ENCODE peak calls at places on chromosomes 3 and 15, in seven cellular contexts. U, M, J, H, T, O and W are unnamed samples.

GRCh38 chr15:95864467-95864886 is 466.0 kb upstream of the NR2F2 start:
- DNase-seq in U (no peak), M (no peak), J (no peak), H (peak; percentile 19), T (no peak), O (no peak), W (no peak)

GRCh38 chr3:122794779-122795673 is at the start of gene SLC49A4:
- DNase-seq in U (peak; percentile 62), M (peak; percentile 87), J (peak; percentile 55), H (peak; percentile 57), T (peak; percentile 80), O (peak; percentile 92), W (peak; percentile 88)

GRCh38 chr15:78425643-78426042 is 12.4 kb upstream of the IREB2 start:
- DNase-seq in U (no peak), M (no peak), J (no peak), H (no peak), T (no peak), O (no peak), W (no peak)

GRCh38 chr3:14921811-14922705 is 25.3 kb upstream of the NR2C2 start:
- DNase-seq in U (no peak), M (no peak), J (no peak), H (no peak), T (no peak), O (no peak), W (no peak)

GRCh38 chr15:63210151-63211051 is 21.0 kb downstream of the RAB8B start:
- DNase-seq in U (no peak), M (no peak), J (no peak), H (no peak), T (no peak), O (no peak), W (no peak)

GRCh38 chr3:183158552-183159006 is 4.0 kb downstream of the LAMP3 start:
- DNase-seq in U (peak; percentile 52), M (no peak), J (no peak), H (no peak), T (no peak), O (no peak), W (peak; percentile 58)

GRCh38 chr3:52846427-52846983 is 11.7 kb upstream of the MUSTN1 start:
- DNase-seq in U (no peak), M (no peak), J (no peak), H (no peak), T (no peak), O (no peak), W (no peak)

GRCh38 chr3:35643391-35643790 is 4.1 kb downstream of the ARPP21 start:
- DNase-seq in U (no peak), M (no peak), J (no peak), H (no peak), T (no peak), O (no peak), W (no peak)

GRCh38 chr15:66786708-66787471 is 84.9 kb downstream of the SMAD6 start:
- DNase-seq in U (no peak), M (no peak), J (no peak), H (no peak), T (no peak), O (no peak), W (no peak)

GRCh38 chr3:163890661-163891060 is 1187.6 kb downstream of the SI start:
- DNase-seq in U (no peak), M (no peak), J (no peak), H (no peak), T (no peak), O (no peak), W (no peak)

GRCh38 chr3:142459929-142460328 is 12.1 kb upstream of the XRN1 start:
- DNase-seq in U (no peak), M (no peak), J (no peak), H (no peak), T (no peak), O (no peak), W (no peak)

GRCh38 chr3:195095035-195095703 is 175.8 kb downstream of the XXYLT1 start:
- DNase-seq in U (no peak), M (peak; percentile 18), J (no peak), H (no peak), T (no peak), O (no peak), W (no peak)

GRCh38 chr3:120153294-120153693 is 59.0 kb upstream of the GSK3B start:
- DNase-seq in U (no peak), M (no peak), J (peak; percentile 96), H (no peak), T (peak; percentile 53), O (no peak), W (no peak)

GRCh38 chr3:117557008-117557407 is 847.4 kb downstream of the TUSC7 start:
- DNase-seq in U (no peak), M (no peak), J (no peak), H (no peak), T (no peak), O (no peak), W (no peak)

GRCh38 chr3:193796089-193796488 is 203.1 kb downstream of the OPA1 start:
- DNase-seq in U (no peak), M (no peak), J (no peak), H (no peak), T (no peak), O (no peak), W (no peak)

GRCh38 chr3:73746610-73747009 is 121.9 kb upstream of the PDZRN3 start:
- DNase-seq in U (no peak), M (no peak), J (no peak), H (no peak), T (no peak), O (no peak), W (no peak)